ENCODE peak calls at places on chromosomes 12 and 14, in seven cellular contexts. One of them, this sample, is unnamed.

GRCh38 chr14:100417466-100417865 is 94.3 kb downstream of the SLC25A47 start:
- DNase-seq in trophoblast cell: peak
- DNase-seq in H9: peak
- DNase-seq in IMR-90: peak
- DNase-seq in H1: peak
- DNase-seq in mesendoderm: peak
- DNase-seq in mesenchymal stem cell: peak
- DNase-seq in this sample: peak

GRCh38 chr12:132026061-132026795 is 76.5 kb downstream of the EP400 start:
- DNase-seq in trophoblast cell: no peak
- DNase-seq in H9: no peak
- DNase-seq in mesenchymal stem cell: no peak
- DNase-seq in mesendoderm: no peak
- DNase-seq in H1: no peak
- DNase-seq in IMR-90: no peak
- DNase-seq in this sample: no peak

GRCh38 chr12:106128526-106129430 is 10.0 kb downstream of the NUAK1 start:
- DNase-seq in mesendoderm: peak
- DNase-seq in IMR-90: no peak
- DNase-seq in H1: no peak
- DNase-seq in trophoblast cell: no peak
- DNase-seq in H9: peak
- DNase-seq in mesenchymal stem cell: no peak
- DNase-seq in this sample: no peak

GRCh38 chr14:21092147-21093011 is 6.1 kb downstream of the ZNF219 start:
- DNase-seq in H1: no peak
- DNase-seq in mesenchymal stem cell: peak
- DNase-seq in trophoblast cell: peak
- DNase-seq in mesendoderm: peak
- DNase-seq in IMR-90: peak
- DNase-seq in H9: peak
- DNase-seq in this sample: peak

GRCh38 chr12:65891219-65891618 is 66.9 kb downstream of the HMGA2 start:
- DNase-seq in mesenchymal stem cell: peak
- DNase-seq in mesendoderm: no peak
- DNase-seq in trophoblast cell: no peak
- DNase-seq in H9: no peak
- DNase-seq in IMR-90: peak
- DNase-seq in H1: no peak
- DNase-seq in this sample: no peak

GRCh38 chr12:79451365-79451764 is 239.4 kb downstream of the PAWR start:
- DNase-seq in H9: no peak
- DNase-seq in H1: no peak
- DNase-seq in trophoblast cell: no peak
- DNase-seq in mesendoderm: no peak
- DNase-seq in mesenchymal stem cell: peak
- DNase-seq in IMR-90: no peak
- DNase-seq in this sample: no peak

GRCh38 chr14:67240168-67240932 is 885 bp upstream of the PALS1 start:
- DNase-seq in H1: no peak
- DNase-seq in mesendoderm: peak
- DNase-seq in trophoblast cell: peak
- DNase-seq in mesenchymal stem cell: no peak
- DNase-seq in IMR-90: peak
- DNase-seq in H9: peak
- DNase-seq in this sample: no peak

GRCh38 chr12:129212221-129212630 is 358.9 kb downstream of the GLT1D1 start:
- DNase-seq in trophoblast cell: peak
- DNase-seq in H9: no peak
- DNase-seq in IMR-90: no peak
- DNase-seq in mesendoderm: no peak
- DNase-seq in H1: no peak
- DNase-seq in mesenchymal stem cell: no peak
- DNase-seq in this sample: no peak

GRCh38 chr12:6827437-6827894 is 741 bp upstream of the P3H3 start:
- DNase-seq in mesendoderm: peak
- DNase-seq in trophoblast cell: peak
- DNase-seq in H1: no peak
- DNase-seq in mesenchymal stem cell: peak
- DNase-seq in H9: peak
- DNase-seq in IMR-90: peak
- DNase-seq in this sample: peak

GRCh38 chr12:125186471-125187147 is 121.4 kb downstream of the AACS start:
- DNase-seq in trophoblast cell: peak
- DNase-seq in H1: no peak
- DNase-seq in mesenchymal stem cell: peak
- DNase-seq in mesendoderm: no peak
- DNase-seq in IMR-90: no peak
- DNase-seq in H9: no peak
- DNase-seq in this sample: no peak

GRCh38 chr12:96516472-96517417 is 27.4 kb downstream of the CFAP54 start:
- DNase-seq in H1: peak
- DNase-seq in H9: peak
- DNase-seq in mesenchymal stem cell: peak
- DNase-seq in mesendoderm: peak
- DNase-seq in trophoblast cell: peak
- DNase-seq in IMR-90: peak
- DNase-seq in this sample: peak

GRCh38 chr14:51855234-51855633 is 5.2 kb upstream of the GNG2 start:
- DNase-seq in H9: no peak
- DNase-seq in mesenchymal stem cell: no peak
- DNase-seq in IMR-90: peak
- DNase-seq in H1: no peak
- DNase-seq in trophoblast cell: no peak
- DNase-seq in mesendoderm: no peak
- DNase-seq in this sample: no peak

GRCh38 chr12:11896530-11896929 is 174.2 kb upstream of the BCL2L14 start:
- DNase-seq in IMR-90: no peak
- DNase-seq in H9: no peak
- DNase-seq in mesenchymal stem cell: no peak
- DNase-seq in mesendoderm: no peak
- DNase-seq in trophoblast cell: no peak
- DNase-seq in H1: no peak
- DNase-seq in this sample: no peak

GRCh38 chr14:84566109-84566508 is 963.8 kb upstream of the FLRT2 start:
- DNase-seq in trophoblast cell: no peak
- DNase-seq in IMR-90: no peak
- DNase-seq in H1: no peak
- DNase-seq in mesendoderm: no peak
- DNase-seq in H9: peak
- DNase-seq in mesenchymal stem cell: no peak
- DNase-seq in this sample: no peak

GRCh38 chr14:96626916-96627315 is 124.7 kb downstream of the PAPOLA start:
- DNase-seq in H1: no peak
- DNase-seq in mesenchymal stem cell: no peak
- DNase-seq in H9: peak
- DNase-seq in trophoblast cell: no peak
- DNase-seq in mesendoderm: no peak
- DNase-seq in IMR-90: no peak
- DNase-seq in this sample: no peak

GRCh38 chr12:13841358-13841757 is 140.0 kb downstream of the GRIN2B start:
- DNase-seq in mesendoderm: no peak
- DNase-seq in mesenchymal stem cell: no peak
- DNase-seq in IMR-90: no peak
- DNase-seq in H9: no peak
- DNase-seq in H1: no peak
- DNase-seq in trophoblast cell: no peak
- DNase-seq in this sample: no peak

GRCh38 chr12:93879476-93880376 is 202.6 kb downstream of the CRADD start:
- DNase-seq in H9: no peak
- DNase-seq in H1: no peak
- DNase-seq in mesenchymal stem cell: peak
- DNase-seq in IMR-90: peak
- DNase-seq in trophoblast cell: no peak
- DNase-seq in mesendoderm: no peak
- DNase-seq in this sample: no peak

GRCh38 chr12:46459111-46459510 is 86.5 kb upstream of the SLC38A2 start:
- DNase-seq in mesenchymal stem cell: peak
- DNase-seq in H1: no peak
- DNase-seq in IMR-90: peak
- DNase-seq in mesendoderm: peak
- DNase-seq in H9: no peak
- DNase-seq in trophoblast cell: no peak
- DNase-seq in this sample: no peak

GRCh38 chr14:61438860-61439765 is 117.7 kb downstream of the PRKCH start:
- DNase-seq in H9: peak
- DNase-seq in H1: no peak
- DNase-seq in trophoblast cell: peak
- DNase-seq in mesenchymal stem cell: peak
- DNase-seq in IMR-90: peak
- DNase-seq in mesendoderm: peak
- DNase-seq in this sample: peak

DNA sequence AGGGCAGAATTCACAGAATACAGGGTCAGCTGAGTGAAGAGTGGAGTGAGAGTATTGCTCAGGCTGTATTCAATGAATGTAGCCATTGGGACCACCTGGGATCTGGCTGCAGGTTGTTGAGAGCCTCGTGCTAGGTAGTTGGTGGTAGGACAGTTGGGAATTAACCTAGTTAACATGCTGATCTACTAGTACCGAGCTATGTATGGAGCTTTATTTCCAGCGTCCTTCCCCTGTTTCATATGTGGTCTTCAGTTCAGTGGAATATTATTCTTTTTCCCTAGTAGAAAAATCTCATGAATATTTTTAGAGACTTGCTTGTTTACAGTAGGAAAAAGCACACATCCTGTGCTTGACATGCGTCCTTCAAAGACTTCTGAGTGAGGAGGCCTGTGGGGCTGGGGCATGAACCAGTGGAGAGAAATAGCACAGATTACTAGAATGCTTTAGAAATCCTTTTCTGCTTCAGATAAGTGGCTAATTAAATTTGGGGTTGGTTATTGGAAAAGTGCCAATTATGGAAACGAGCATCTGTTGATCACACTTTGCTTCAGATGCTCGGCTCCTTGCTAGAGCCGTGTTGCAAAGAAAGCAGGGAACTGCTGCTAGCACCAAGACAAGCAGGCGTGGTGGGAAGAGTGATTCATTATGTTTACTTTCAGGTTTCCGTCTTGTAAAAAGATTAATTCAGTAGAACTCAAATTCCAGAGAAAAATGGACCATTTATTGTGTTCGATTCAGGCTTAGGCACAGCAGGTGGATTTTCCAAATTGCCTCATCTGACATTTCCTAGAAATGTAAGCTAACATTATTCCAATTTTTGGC is 53.6 kb downstream of the ARF6 start:
- DNase-seq in mesenchymal stem cell: peak
- DNase-seq in H9: no peak
- DNase-seq in IMR-90: peak
- DNase-seq in H1: no peak
- DNase-seq in mesendoderm: no peak
- DNase-seq in trophoblast cell: no peak
- DNase-seq in this sample: no peak
- H3K27ac ChIP-seq in mesenchymal stem cell: no peak
- H3K27ac ChIP-seq in H9: no peak
- H3K27ac ChIP-seq in IMR-90: no peak
- H3K27ac ChIP-seq in H1: no peak
- H3K27ac ChIP-seq in mesendoderm: no peak
- H3K27ac ChIP-seq in trophoblast cell: no peak
- H3K27ac ChIP-seq in this sample: no peak

DNA sequence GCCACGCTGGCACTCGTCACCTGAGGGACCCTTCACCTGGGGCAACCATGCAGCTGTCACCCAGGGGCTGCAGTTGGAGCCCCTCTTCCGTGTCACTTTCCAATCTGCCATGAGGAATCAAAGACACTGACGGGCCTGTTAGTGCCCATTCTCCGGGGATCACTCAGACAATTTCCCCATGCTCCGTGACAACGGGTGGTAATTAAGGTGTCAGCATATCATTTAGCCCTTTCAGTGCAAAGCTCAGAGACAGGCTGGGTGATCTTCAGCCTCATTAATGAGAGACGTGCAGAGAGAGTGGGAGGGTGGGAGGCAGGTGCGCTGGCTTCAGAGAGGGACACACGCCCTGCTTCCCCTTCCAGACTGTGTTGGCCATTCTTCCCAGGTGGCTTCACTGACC is 58.7 kb downstream of the MVK start:
- DNase-seq in mesenchymal stem cell: no peak
- DNase-seq in trophoblast cell: no peak
- DNase-seq in mesendoderm: no peak
- DNase-seq in H9: no peak
- DNase-seq in IMR-90: no peak
- DNase-seq in H1: no peak
- DNase-seq in this sample: no peak
- H2AK5ac ChIP-seq in mesenchymal stem cell: no peak
- H2AK5ac ChIP-seq in trophoblast cell: no peak
- H2AK5ac ChIP-seq in mesendoderm: no peak
- H2AK5ac ChIP-seq in H9: no peak
- H2AK5ac ChIP-seq in IMR-90: no peak
- H2AK5ac ChIP-seq in H1: no peak
- H2AK5ac ChIP-seq in this sample: peak

DNA sequence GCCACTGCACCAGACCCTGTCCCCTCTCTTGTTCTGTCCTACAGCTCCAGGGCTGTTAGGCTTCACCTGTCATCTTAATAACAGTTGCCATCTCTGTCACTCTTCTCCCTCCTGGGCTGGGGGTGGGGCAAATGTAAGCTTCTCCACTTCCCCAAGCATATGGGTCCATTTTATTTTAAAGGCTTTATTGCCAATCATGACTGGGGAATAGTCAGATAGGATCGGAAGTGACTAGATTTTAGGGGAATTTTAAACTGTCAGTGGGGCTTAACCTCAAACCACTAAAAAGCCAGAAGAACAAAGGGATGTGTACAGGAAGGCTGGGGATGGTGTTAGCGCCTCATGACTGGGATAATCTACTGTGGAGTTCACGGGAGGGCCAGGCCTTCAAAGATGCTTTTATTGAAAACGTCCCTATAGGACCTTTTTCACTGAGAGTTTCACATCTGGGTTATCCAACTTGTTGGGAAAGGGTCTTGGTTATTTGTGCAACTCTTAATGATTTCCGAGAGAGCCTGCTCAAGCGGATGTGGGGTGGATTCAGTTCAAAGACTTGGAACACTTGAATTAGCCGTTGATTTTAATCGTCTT is 41.6 kb downstream of the CHST11 start:
- DNase-seq in IMR-90: no peak
- DNase-seq in mesendoderm: no peak
- DNase-seq in mesenchymal stem cell: no peak
- DNase-seq in H1: no peak
- DNase-seq in trophoblast cell: no peak
- DNase-seq in H9: no peak
- DNase-seq in this sample: no peak
- H3K27ac ChIP-seq in IMR-90: no peak
- H3K27ac ChIP-seq in mesendoderm: no peak
- H3K27ac ChIP-seq in mesenchymal stem cell: no peak
- H3K27ac ChIP-seq in H1: no peak
- H3K27ac ChIP-seq in trophoblast cell: no peak
- H3K27ac ChIP-seq in H9: no peak
- H3K27ac ChIP-seq in this sample: no peak

GRCh38 chr12:120366884-120367251 is 2.1 kb downstream of the MSI1 start:
- DNase-seq in H9: peak
- DNase-seq in H1: no peak
- DNase-seq in IMR-90: no peak
- DNase-seq in trophoblast cell: no peak
- DNase-seq in mesenchymal stem cell: no peak
- DNase-seq in mesendoderm: no peak
- DNase-seq in this sample: no peak
- H2AK5ac ChIP-seq in H9: no peak
- H2AK5ac ChIP-seq in H1: no peak
- H2AK5ac ChIP-seq in IMR-90: no peak
- H2AK5ac ChIP-seq in trophoblast cell: no peak
- H2AK5ac ChIP-seq in mesenchymal stem cell: no peak
- H2AK5ac ChIP-seq in mesendoderm: no peak
- H2AK5ac ChIP-seq in this sample: peak

This sample was measured in neuronal stem cell.